ENCODE peak calls at places on chromosomes 16 and 17, in five cellular contexts. I is ascending aorta, K is dorsolateral prefrontal cortex, R is breast epithelium, E is cardiac muscle cell. G is an unnamed sample. For H3K27me3, the result is how much of the 10 kb centered on the place peaks cover.

GRCh38 chr17:49993423-49994037 is 1.5 kb downstream of the DLX3 start:
- DNase-seq in I (no peak), K (no peak), R (no peak), E (peak), G (peak)

GRCh38 chr17:78113804-78114785 is 14.5 kb downstream of the TMC6 start:
- DNase-seq in I (no peak), K (no peak), R (no peak), E (no peak), G (no peak)

GRCh38 chr17:62718420-62718819 is 89.7 kb downstream of the MARCHF10 start:
- DNase-seq in I (no peak), K (no peak), R (no peak), E (peak), G (no peak)

GRCh38 chr16:56636616-56637413 is 1.7 kb upstream of the MT1A start:
- DNase-seq in I (no peak), K (no peak), R (no peak), E (no peak), G (no peak)

GRCh38 chr17:58333396-58334207 is 5.0 kb upstream of the TSPOAP1 start:
- DNase-seq in I (no peak), K (no peak), R (no peak), E (no peak), G (no peak)

GRCh38 chr17:61764846-61765245 is 98.5 kb downstream of the BRIP1 start:
- DNase-seq in I (no peak), K (no peak), R (no peak), E (no peak), G (no peak)

GRCh38 chr16:86777098-86777946 is 199.0 kb downstream of the FOXL1 start:
- DNase-seq in I (no peak), K (no peak), R (no peak), E (no peak), G (no peak)

GRCh38 chr16:84599528-84600202 is 18.2 kb downstream of the COTL1 start:
- DNase-seq in I (peak), K (peak), R (no peak), E (peak), G (no peak)

GRCh38 chr17:73874008-73874407 is 229.8 kb upstream of the SDK2 start:
- DNase-seq in I (no peak), K (no peak), R (no peak), E (no peak), G (no peak)

GRCh38 chr16:89174055-89174827 is 2.7 kb downstream of the CDH15 start:
- DNase-seq in I (no peak), K (no peak), R (no peak), E (no peak), G (no peak)

GRCh38 chr17:27079660-27080059 is 214.3 kb upstream of the WSB1 start:
- DNase-seq in I (no peak), K (no peak), R (no peak), E (no peak), G (no peak)

GRCh38 chr17:27454089-27454488 is 2.2 kb upstream of the KSR1 start:
- DNase-seq in I (no peak), K (no peak), R (no peak), E (no peak), G (no peak)

GRCh38 chr17:58822148-58823050 is 66.7 kb downstream of the PPM1E start:
- DNase-seq in I (no peak), K (no peak), R (no peak), E (peak), G (no peak)

GRCh38 chr17:53516643-53517042 is 306.1 kb upstream of the KIF2B start:
- DNase-seq in I (no peak), K (no peak), R (no peak), E (peak), G (peak)

GRCh38 chr16:31052131-31052530 is 18.8 kb downstream of the STX4 start:
- DNase-seq in I (peak), K (no peak), R (no peak), E (peak), G (no peak)

GRCh38 chr17:44348234-44348987 is 3.3 kb downstream of the GRN start:
- DNase-seq in I (no peak), K (peak), R (no peak), E (no peak), G (no peak)

GRCh38 chr17:43915561-43915960 is 8.2 kb upstream of the MPP2 start:
- DNase-seq in I (no peak), K (no peak), R (no peak), E (no peak), G (no peak)

GRCh38 chr17:40490289-40490853 is 11.1 kb downstream of the TNS4 start:
- DNase-seq in I (no peak), K (peak), R (peak), E (peak), G (no peak)

GRCh38 chr17:1362964-1363363 is 37.1 kb downstream of the YWHAE start:
- DNase-seq in I (peak), K (no peak), R (no peak), E (peak), G (no peak)

GRCh38 chr16:2471653-2472487 is 773 bp downstream of the NTN3 start:
- DNase-seq in I (no peak), K (no peak), R (no peak), E (no peak), G (no peak)
- H3K27me3 ChIP-seq in I (under half), K (under half), R (under half), E (under half), G (under half)

GRCh38 chr17:63960430-63960829 is 12.3 kb downstream of the SCN4A start:
- DNase-seq in I (no peak), K (no peak), R (no peak), E (no peak), G (no peak)
- H3K4me3 ChIP-seq in I (no peak), K (no peak), R (no peak), E (no peak), G (no peak)

GRCh38 chr17:79559111-79559887 is 51.6 kb downstream of the RBFOX3 start:
- DNase-seq in I (no peak), K (no peak), R (no peak), E (no peak), G (no peak)
- H3K27me3 ChIP-seq in I (under half), K (under half), R (under half), E (under half), G (under half)

GRCh38 chr17:75046583-75047289 is at the start of the genes ATP5PD and KCTD2:
- DNase-seq in I (peak), K (peak), R (peak), E (peak), G (peak)

GRCh38 chr17:75051941-75052340 is 4.9 kb downstream of the KCTD2 start:
- DNase-seq in I (no peak), K (no peak), R (no peak), E (no peak), G (no peak)

GRCh38 chr17:75047398-75048098 is 523 bp downstream of the KCTD2 start:
- DNase-seq in I (peak), K (peak), R (peak), E (peak), G (peak)

GRCh38 chr17:75049057-75049456 is 2.0 kb downstream of the KCTD2 start:
- DNase-seq in I (no peak), K (no peak), R (no peak), E (no peak), G (no peak)

GRCh38 chr17:75048396-75048933 is 1.4 kb downstream of the KCTD2 start:
- DNase-seq in I (peak), K (peak), R (no peak), E (peak), G (no peak)
- H3K4me3 ChIP-seq in I (peak), K (peak), R (peak), E (peak), G (peak)

G was measured in Caco-2.